ENCODE peak calls at places on chromosomes 11 and 22, in nine cellular contexts. One of them, this sample, is unnamed.
A peak's percentile ranks its signal among the peaks of the same experiment; 100 is the strongest.

GRCh38 chr11:12224537-12224893 is 114.1 kb downstream of the MICAL2 start:
- DNase-seq in NCI-H1417: no peak
- DNase-seq in GM04503: no peak
- DNase-seq in stimulated activated CD8-positive, alpha-beta memory T cell treated with anti-CD3 and anti-CD28 coated beads, Interleukin-4, amount 100 ng/mL, for 1 hour: peak; percentile 69
- DNase-seq in OCI-LY7: no peak
- DNase-seq in KBM-7: peak; percentile 87
- DNase-seq in cardiac fibroblast: peak; percentile 93
- DNase-seq in body of pancreas: peak; percentile 81
- DNase-seq in NCI-H460: peak; percentile 28
- DNase-seq in this sample: no peak

GRCh38 chr11:41175304-41175972 is 284.0 kb downstream of the LRRC4C start:
- DNase-seq in KBM-7: no peak
- DNase-seq in body of pancreas: no peak
- DNase-seq in stimulated activated CD8-positive, alpha-beta memory T cell treated with anti-CD3 and anti-CD28 coated beads, Interleukin-4, amount 100 ng/mL, for 1 hour: no peak
- DNase-seq in NCI-H1417: no peak
- DNase-seq in OCI-LY7: no peak
- DNase-seq in cardiac fibroblast: no peak
- DNase-seq in GM04503: no peak
- DNase-seq in NCI-H460: no peak
- DNase-seq in this sample: no peak

GRCh38 chr11:119578466-119579220 is 150.4 kb downstream of the NECTIN1 start:
- DNase-seq in NCI-H1417: no peak
- DNase-seq in cardiac fibroblast: no peak
- DNase-seq in NCI-H460: no peak
- DNase-seq in OCI-LY7: no peak
- DNase-seq in body of pancreas: peak; percentile 53
- DNase-seq in GM04503: no peak
- DNase-seq in KBM-7: no peak
- DNase-seq in stimulated activated CD8-positive, alpha-beta memory T cell treated with anti-CD3 and anti-CD28 coated beads, Interleukin-4, amount 100 ng/mL, for 1 hour: no peak
- DNase-seq in this sample: no peak

GRCh38 chr22:27445876-27446275 is 355.7 kb downstream of the MN1 start:
- DNase-seq in KBM-7: no peak
- DNase-seq in stimulated activated CD8-positive, alpha-beta memory T cell treated with anti-CD3 and anti-CD28 coated beads, Interleukin-4, amount 100 ng/mL, for 1 hour: no peak
- DNase-seq in NCI-H460: no peak
- DNase-seq in NCI-H1417: no peak
- DNase-seq in cardiac fibroblast: peak; percentile 25
- DNase-seq in OCI-LY7: no peak
- DNase-seq in body of pancreas: peak; percentile 40
- DNase-seq in GM04503: no peak
- DNase-seq in this sample: peak; percentile 80

GRCh38 chr11:113163291-113164030 is 150.9 kb upstream of the TTC12 start:
- DNase-seq in cardiac fibroblast: peak; percentile 54
- DNase-seq in GM04503: peak; percentile 38
- DNase-seq in NCI-H1417: no peak
- DNase-seq in OCI-LY7: no peak
- DNase-seq in stimulated activated CD8-positive, alpha-beta memory T cell treated with anti-CD3 and anti-CD28 coated beads, Interleukin-4, amount 100 ng/mL, for 1 hour: no peak
- DNase-seq in KBM-7: no peak
- DNase-seq in NCI-H460: no peak
- DNase-seq in body of pancreas: peak; percentile 33
- DNase-seq in this sample: peak; percentile 43

GRCh38 chr11:18322818-18323570 is 627 bp downstream of the GTF2H1 start:
- DNase-seq in OCI-LY7: no peak
- DNase-seq in KBM-7: no peak
- DNase-seq in GM04503: no peak
- DNase-seq in NCI-H460: no peak
- DNase-seq in stimulated activated CD8-positive, alpha-beta memory T cell treated with anti-CD3 and anti-CD28 coated beads, Interleukin-4, amount 100 ng/mL, for 1 hour: no peak
- DNase-seq in cardiac fibroblast: peak; percentile 8
- DNase-seq in NCI-H1417: no peak
- DNase-seq in body of pancreas: no peak
- DNase-seq in this sample: peak; percentile 11

GRCh38 chr11:19962795-19963163 is 197.5 kb downstream of the DBX1 start:
- DNase-seq in stimulated activated CD8-positive, alpha-beta memory T cell treated with anti-CD3 and anti-CD28 coated beads, Interleukin-4, amount 100 ng/mL, for 1 hour: no peak
- DNase-seq in body of pancreas: no peak
- DNase-seq in OCI-LY7: no peak
- DNase-seq in cardiac fibroblast: peak; percentile 60
- DNase-seq in KBM-7: no peak
- DNase-seq in NCI-H460: no peak
- DNase-seq in GM04503: peak; percentile 94
- DNase-seq in NCI-H1417: no peak
- DNase-seq in this sample: peak; percentile 56

GRCh38 chr11:68977781-68978625 is 2.8 kb downstream of the MRGPRD start:
- DNase-seq in body of pancreas: no peak
- DNase-seq in KBM-7: no peak
- DNase-seq in NCI-H460: no peak
- DNase-seq in stimulated activated CD8-positive, alpha-beta memory T cell treated with anti-CD3 and anti-CD28 coated beads, Interleukin-4, amount 100 ng/mL, for 1 hour: no peak
- DNase-seq in OCI-LY7: no peak
- DNase-seq in NCI-H1417: no peak
- DNase-seq in cardiac fibroblast: no peak
- DNase-seq in GM04503: no peak
- DNase-seq in this sample: no peak

GRCh38 chr11:44600739-44601416 is 35.4 kb downstream of the CD82 start:
- DNase-seq in body of pancreas: no peak
- DNase-seq in stimulated activated CD8-positive, alpha-beta memory T cell treated with anti-CD3 and anti-CD28 coated beads, Interleukin-4, amount 100 ng/mL, for 1 hour: no peak
- DNase-seq in GM04503: no peak
- DNase-seq in KBM-7: peak; percentile 34
- DNase-seq in NCI-H1417: no peak
- DNase-seq in OCI-LY7: peak; percentile 73
- DNase-seq in NCI-H460: no peak
- DNase-seq in cardiac fibroblast: peak; percentile 63
- DNase-seq in this sample: peak; percentile 64

GRCh38 chr22:49086606-49087157 is 741.0 kb downstream of the BRD1 start:
- DNase-seq in OCI-LY7: no peak
- DNase-seq in cardiac fibroblast: no peak
- DNase-seq in GM04503: no peak
- DNase-seq in NCI-H460: no peak
- DNase-seq in stimulated activated CD8-positive, alpha-beta memory T cell treated with anti-CD3 and anti-CD28 coated beads, Interleukin-4, amount 100 ng/mL, for 1 hour: no peak
- DNase-seq in KBM-7: no peak
- DNase-seq in body of pancreas: no peak
- DNase-seq in NCI-H1417: no peak
- DNase-seq in this sample: no peak

GRCh38 chr11:111634981-111635705 is 32.9 kb downstream of the SIK2 start:
- DNase-seq in NCI-H460: no peak
- DNase-seq in NCI-H1417: no peak
- DNase-seq in OCI-LY7: no peak
- DNase-seq in KBM-7: no peak
- DNase-seq in stimulated activated CD8-positive, alpha-beta memory T cell treated with anti-CD3 and anti-CD28 coated beads, Interleukin-4, amount 100 ng/mL, for 1 hour: no peak
- DNase-seq in body of pancreas: no peak
- DNase-seq in cardiac fibroblast: peak; percentile 34
- DNase-seq in GM04503: no peak
- DNase-seq in this sample: peak; percentile 8

GRCh38 chr11:103395612-103396011 is 286.4 kb downstream of the DYNC2H1 start:
- DNase-seq in KBM-7: no peak
- DNase-seq in OCI-LY7: no peak
- DNase-seq in cardiac fibroblast: peak; percentile 25
- DNase-seq in NCI-H1417: no peak
- DNase-seq in GM04503: peak; percentile 50
- DNase-seq in body of pancreas: no peak
- DNase-seq in stimulated activated CD8-positive, alpha-beta memory T cell treated with anti-CD3 and anti-CD28 coated beads, Interleukin-4, amount 100 ng/mL, for 1 hour: no peak
- DNase-seq in NCI-H460: no peak
- DNase-seq in this sample: peak; percentile 57

This sample was measured in left kidney.